ENCODE peak calls at places on chromosomes 16 and 17, in six cellular contexts. N, L, T, R, K and J are unnamed samples.

GRCh38 chr16:3028716-3029319 is 5.0 kb downstream of the THOC6 start:
- DNase-seq in N (no peak), T (peak), K (no peak), L (no peak), R (no peak), J (no peak)

GRCh38 chr17:19812407-19812806 is 55.3 kb downstream of the ULK2 start:
- DNase-seq in N (no peak), L (peak), T (no peak), R (peak), K (no peak), J (no peak)

GRCh38 chr17:51147641-51148040 is 5.7 kb upstream of the NME1 start:
- DNase-seq in R (peak), K (no peak), T (no peak), L (peak), N (no peak), J (no peak)

GRCh38 chr17:40283662-40284061 is 4.0 kb upstream of the CDC6 start:
- DNase-seq in R (peak), K (peak), T (no peak), L (peak), N (no peak), J (peak)

GRCh38 chr17:47999612-48000011 is 28.7 kb downstream of the CDK5RAP3 start:
- DNase-seq in N (no peak), T (no peak), R (no peak), K (no peak), L (peak), J (no peak)

GRCh38 chr17:64441772-64442549 is 7.0 kb upstream of the MILR1 start:
- DNase-seq in T (no peak), K (peak), N (no peak), R (peak), L (peak), J (no peak)

GRCh38 chr17:56047321-56047720 is 106.0 kb upstream of the ANKFN1 start:
- DNase-seq in N (peak), T (no peak), L (no peak), R (no peak), K (no peak), J (no peak)

GRCh38 chr17:28071891-28072606 is 29.6 kb downstream of the NLK start:
- DNase-seq in L (no peak), N (no peak), K (no peak), T (no peak), R (no peak), J (no peak)

GRCh38 chr17:74954115-74954514 is 18.4 kb downstream of the OTOP3 start:
- DNase-seq in L (no peak), N (no peak), T (no peak), R (no peak), K (no peak), J (no peak)

GRCh38 chr17:76079577-76080206 is 710 bp downstream of the ZACN start:
- DNase-seq in R (no peak), N (no peak), T (no peak), K (no peak), L (no peak), J (no peak)
- TF ChIP-seq CTCF in R (peak), N (no peak), T (no peak), K (no peak), L (no peak), J (peak)

GRCh38 chr16:73028721-73029361 is 19.1 kb downstream of the ZFHX3 start:
- DNase-seq in L (no peak), K (no peak), T (no peak), R (no peak), N (no peak), J (no peak)

GRCh38 chr16:73025506-73026131 is 22.3 kb downstream of the ZFHX3 start:
- DNase-seq in L (no peak), K (no peak), T (no peak), R (peak), N (no peak), J (no peak)

GRCh38 chr16:73027655-73028220 is 20.2 kb downstream of the ZFHX3 start:
- DNase-seq in R (no peak), L (no peak), K (no peak), N (no peak), T (no peak), J (no peak)

GRCh38 chr16:73028263-73028662 is 19.7 kb downstream of the ZFHX3 start:
- DNase-seq in T (no peak), R (no peak), K (no peak), N (no peak), L (no peak), J (no peak)

DNA sequence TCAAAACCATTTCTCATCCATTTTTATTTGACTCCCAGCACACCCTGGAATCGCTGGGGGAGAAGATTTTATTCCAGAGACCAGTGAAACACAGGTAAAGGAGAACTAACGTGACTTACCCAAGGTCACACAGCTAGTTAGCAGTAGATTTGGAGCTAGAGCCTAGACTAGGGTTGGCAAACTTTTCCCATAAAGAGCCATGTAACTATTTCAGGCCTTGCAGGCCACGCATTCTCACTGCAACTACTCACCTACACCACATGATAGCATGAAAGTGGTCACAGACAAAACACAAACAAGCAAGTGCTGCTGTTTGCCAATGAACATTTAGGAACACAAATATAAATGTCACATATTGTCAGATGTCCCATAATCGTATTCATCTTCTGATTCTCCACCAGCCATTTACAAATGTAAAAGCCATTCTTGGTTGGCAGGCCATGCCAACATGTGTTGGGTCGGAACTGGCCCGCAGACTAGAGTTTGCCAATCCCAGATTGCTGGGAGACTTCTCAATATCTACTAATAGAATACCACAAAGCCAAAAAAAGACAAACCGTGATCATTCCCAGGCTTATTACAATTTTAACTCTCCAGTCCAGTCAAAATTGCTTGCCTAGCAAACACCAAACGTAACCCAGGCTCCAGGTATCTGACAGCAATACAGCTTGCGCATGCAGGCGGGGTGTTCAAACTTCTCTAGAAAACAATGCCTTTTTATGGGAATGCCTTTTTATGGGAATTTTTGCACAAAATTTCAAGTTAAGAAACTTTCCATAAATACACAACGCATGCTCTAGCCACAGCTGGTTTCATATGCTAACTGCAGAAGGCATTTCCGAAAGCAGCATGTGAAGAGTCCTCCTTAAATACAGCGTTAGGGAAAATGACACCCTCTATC is 20.9 kb downstream of the ZFHX3 start:
- DNase-seq in K (no peak), L (no peak), T (no peak), R (no peak), N (no peak), J (no peak)
- H3K27ac ChIP-seq in K (no peak), L (no peak), T (peak), R (peak), N (no peak), J (no peak)

DNA sequence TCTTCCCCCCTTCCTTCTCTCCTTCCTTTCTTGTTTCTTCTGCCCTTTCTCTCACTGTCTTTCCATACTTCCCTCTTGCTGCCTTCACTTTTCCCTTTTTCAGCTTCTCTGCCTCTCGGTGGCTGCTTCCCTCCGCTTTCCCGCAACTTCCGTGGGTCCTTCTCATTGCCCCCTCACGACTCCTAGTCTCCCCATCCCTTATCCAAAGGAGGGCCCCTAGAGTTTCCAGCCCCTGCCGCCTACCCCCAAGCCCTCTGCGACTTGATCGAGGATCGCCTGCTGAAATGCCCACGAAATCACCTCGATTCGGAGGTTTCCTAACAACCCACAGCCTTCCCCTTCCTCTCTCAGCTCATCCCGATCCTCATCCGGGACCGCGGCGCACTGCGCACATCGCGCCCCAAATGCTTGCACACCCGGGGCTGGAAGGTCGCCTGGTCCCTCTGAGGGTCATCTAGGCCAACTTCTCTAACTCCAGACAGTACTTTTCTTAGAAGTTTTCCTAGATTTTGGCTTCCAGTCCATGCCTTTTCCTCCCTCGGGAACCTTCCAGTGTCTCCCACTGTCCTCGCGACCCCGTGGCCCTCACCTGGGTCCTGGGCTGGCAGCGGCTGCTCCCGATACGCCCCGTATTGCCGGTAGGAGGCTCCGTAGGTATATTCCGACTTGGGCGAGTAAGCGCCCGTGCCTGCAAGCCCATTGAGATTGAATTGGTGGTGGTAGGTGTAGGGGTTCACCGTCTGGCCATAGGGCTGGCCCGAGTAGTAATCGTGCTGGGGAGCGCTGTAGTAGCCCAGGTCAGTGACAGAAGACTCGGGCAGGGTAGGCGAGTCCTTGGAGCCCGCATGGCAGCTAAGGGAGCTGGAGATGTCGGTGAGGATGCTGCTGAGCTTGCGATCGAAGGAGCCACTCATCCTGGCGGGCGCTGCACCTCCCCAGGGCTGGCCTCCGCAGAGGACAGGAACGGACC is 654 bp downstream of the DLX3 start:
- DNase-seq in N (no peak), R (no peak), K (no peak), T (no peak), L (no peak), J (no peak)
- H3K4me3 ChIP-seq in N (no peak), R (peak), K (peak), T (peak), L (no peak), J (peak)

DNA sequence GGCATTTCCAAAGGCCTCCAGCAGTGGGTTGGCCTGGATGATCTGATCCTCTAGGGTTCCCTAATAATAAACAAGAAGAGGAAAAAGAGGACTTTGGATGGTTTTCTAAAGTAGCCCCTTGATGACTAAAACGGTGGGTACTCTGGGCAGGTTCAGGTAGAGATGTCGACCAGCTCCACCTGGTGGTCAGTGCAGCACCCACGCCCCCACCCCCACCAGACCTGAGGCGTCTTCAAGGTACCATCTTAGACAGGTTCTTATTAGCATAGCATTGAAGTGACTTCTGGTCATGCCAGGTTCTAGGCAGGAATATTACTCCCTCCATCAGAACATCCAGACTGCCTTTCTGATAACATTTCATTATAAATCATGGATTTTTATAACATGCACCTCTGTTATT is 15.0 kb downstream of the MYH13 start:
- DNase-seq in R (no peak), N (peak), T (no peak), L (no peak), K (no peak), J (no peak)
- TF ChIP-seq CTCF in R (peak), N (no peak), T (peak), L (peak), K (peak), J (no peak)

GRCh38 chr16:81583893-81584705 is 139.5 kb downstream of the CMIP start:
- DNase-seq in R (no peak), K (peak), T (no peak), N (no peak), L (peak), J (peak)
- H3K27ac ChIP-seq in R (no peak), K (no peak), T (no peak), N (no peak), L (peak), J (peak)

GRCh38 chr17:68289473-68289872 is 1.5 kb downstream of the SLC16A6 start:
- DNase-seq in K (no peak), R (no peak), T (no peak), N (no peak), L (no peak), J (no peak)
- H3K4me3 ChIP-seq in K (no peak), R (no peak), T (no peak), N (no peak), L (no peak), J (no peak)

GRCh38 chr16:30357715-30358576 is 2.8 kb upstream of the CD2BP2 start:
- DNase-seq in T (no peak), R (no peak), L (no peak), K (no peak), N (no peak), J (no peak)

GRCh38 chr16:30359871-30360170 is 4.7 kb upstream of the CD2BP2 start:
- DNase-seq in N (no peak), K (no peak), R (no peak), L (no peak), T (no peak), J (no peak)

GRCh38 chr16:30358577-30358936 is 3.4 kb upstream of the CD2BP2 start:
- DNase-seq in T (no peak), L (no peak), K (no peak), R (no peak), N (no peak), J (no peak)

GRCh38 chr16:30361180-30361579 is 6.1 kb upstream of the CD2BP2 start:
- DNase-seq in K (no peak), N (no peak), R (no peak), L (no peak), T (no peak), J (no peak)

GRCh38 chr16:30358990-30359870 is 4.1 kb upstream of the CD2BP2 start:
- DNase-seq in L (no peak), K (no peak), R (no peak), T (no peak), N (no peak), J (no peak)
- TF ChIP-seq CTCF in L (no peak), K (no peak), R (no peak), T (no peak), N (no peak), J (no peak)

DNA sequence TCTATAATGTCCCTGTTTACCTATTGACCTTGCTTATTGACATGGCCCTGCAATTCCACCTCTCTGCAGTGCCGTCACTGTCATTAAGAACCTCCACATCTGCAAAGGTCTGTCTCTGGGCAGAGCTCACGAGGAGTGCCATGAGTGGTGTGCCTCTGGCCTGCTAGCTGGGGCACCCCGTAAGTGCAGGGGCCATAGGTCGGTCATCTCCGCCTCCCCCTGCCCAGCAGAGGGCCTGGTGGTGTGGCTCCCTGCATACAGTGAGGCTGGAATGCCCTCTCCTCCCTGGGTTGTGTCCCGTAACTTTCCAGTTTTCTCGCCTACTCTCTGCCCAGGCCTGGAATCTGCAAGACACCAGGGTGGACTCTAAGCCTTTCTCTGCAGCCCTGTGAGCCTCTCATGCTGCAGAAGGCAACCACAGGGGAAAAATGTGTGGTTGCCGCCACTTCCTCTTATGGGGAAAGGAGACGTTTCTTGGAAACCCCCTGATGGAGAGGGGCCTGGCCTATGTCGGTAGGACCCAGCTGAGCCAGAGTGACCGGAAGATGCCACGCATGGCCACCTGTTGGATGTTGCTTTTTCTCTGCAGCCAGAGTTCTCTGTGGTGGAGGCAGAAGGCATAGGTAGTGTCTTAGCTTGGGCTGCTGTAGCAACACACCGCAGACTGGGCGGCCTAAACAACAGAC is 2.7 kb upstream of the SNX20 start:
- DNase-seq in K (no peak), R (no peak), N (no peak), T (no peak), L (no peak), J (no peak)
- H3K27ac ChIP-seq in K (no peak), R (no peak), N (no peak), T (no peak), L (no peak), J (no peak)

DNA sequence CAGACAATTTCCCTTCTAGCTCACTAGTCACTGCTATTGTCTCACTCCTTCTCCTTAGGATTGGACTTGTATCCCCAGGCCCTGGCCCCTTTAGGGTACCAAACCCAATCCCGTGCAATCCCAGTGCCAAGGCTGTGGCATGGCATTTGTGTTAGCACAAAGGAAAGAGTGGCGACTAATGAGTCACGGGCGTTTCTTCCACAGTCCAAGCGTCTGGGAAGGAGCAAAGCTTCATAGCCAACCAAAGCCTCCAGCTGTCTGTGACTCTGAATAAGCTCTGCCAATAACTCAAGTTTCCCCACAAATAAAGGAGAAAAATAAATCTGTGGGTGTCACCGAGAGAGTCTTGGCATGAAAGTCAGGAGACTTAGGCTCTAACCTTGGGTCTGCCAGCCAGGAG is 54.7 kb upstream of the COX10 start:
- DNase-seq in T (no peak), L (peak), N (no peak), R (peak), K (no peak), J (no peak)
- H3K4me3 ChIP-seq in T (no peak), L (no peak), N (no peak), R (no peak), K (no peak), J (no peak)

GRCh38 chr16:185691-186090 is 5.4 kb downstream of the HBQ1 start:
- DNase-seq in L (no peak), R (no peak), N (no peak), T (no peak), K (no peak), J (no peak)

GRCh38 chr16:189604-190186 is 9.4 kb downstream of the HBQ1 start:
- DNase-seq in R (no peak), L (no peak), N (no peak), K (no peak), T (no peak), J (no peak)

GRCh38 chr16:187330-187729 is 7.1 kb downstream of the HBQ1 start:
- DNase-seq in T (no peak), K (no peak), L (no peak), N (no peak), R (no peak), J (no peak)

GRCh38 chr16:191783-192294 is 11.6 kb downstream of the HBQ1 start:
- DNase-seq in N (no peak), L (peak), K (no peak), T (no peak), R (no peak), J (no peak)

GRCh38 chr16:188674-189073 is 8.4 kb downstream of the HBQ1 start:
- DNase-seq in K (no peak), T (no peak), R (no peak), N (no peak), L (no peak), J (no peak)
- TF ChIP-seq CTCF in K (peak), T (no peak), R (no peak), N (no peak), L (no peak), J (no peak)